ENCODE peak calls at places on chromosomes 16 and 17, in four cellular contexts. W is IMR-90, C is K562, V is GM12878. A is an unnamed sample. For H4K20me1, the result is how much of the 10 kb centered on the place peaks cover.

GRCh38 chr16:88062341-88062861 is 111.2 kb downstream of the BANP start:
- DNase-seq in W (peak), V (no peak), C (no peak), A (no peak)

GRCh38 chr16:59212492-59213024 is 478.4 kb upstream of the GOT2 start:
- DNase-seq in W (no peak), C (no peak), V (no peak), A (peak)

GRCh38 chr16:918741-919657 is 51.8 kb downstream of the LMF1 start:
- DNase-seq in C (no peak), V (no peak), W (no peak), A (no peak)

GRCh38 chr17:69870091-69870530 is 204.9 kb upstream of the KCNJ16 start:
- DNase-seq in W (peak), C (no peak), V (no peak), A (peak)

GRCh38 chr16:70685938-70686375 is at the start of gene MTSS2:
- DNase-seq in V (no peak), W (peak), C (peak), A (peak)

GRCh38 chr16:85424260-85425060 is 188.7 kb upstream of the GSE1 start:
- DNase-seq in C (no peak), V (no peak), W (no peak), A (no peak)

GRCh38 chr17:2195729-2196128 is 107.9 kb downstream of the SMG6 start:
- DNase-seq in V (peak), C (no peak), W (no peak), A (no peak)

GRCh38 chr17:73998246-73999220 is 204.9 kb upstream of the RPL38 start:
- DNase-seq in W (no peak), V (no peak), C (peak), A (no peak)

GRCh38 chr16:85465328-85466307 is 147.5 kb upstream of the GSE1 start:
- DNase-seq in C (no peak), W (peak), V (no peak), A (no peak)

GRCh38 chr17:31390748-31391495 is 553 bp upstream of the RAB11FIP4 start:
- DNase-seq in C (no peak), V (no peak), W (no peak), A (no peak)

GRCh38 chr16:23423496-23424049 is 29.4 kb downstream of the COG7 start:
- DNase-seq in W (peak), V (no peak), C (no peak), A (peak)

GRCh38 chr17:28551421-28552186 is 820 bp downstream of the UNC119 start:
- DNase-seq in W (no peak), C (peak), V (no peak), A (peak)

GRCh38 chr17:3893720-3894116 is 865 bp upstream of the CAMKK1 start:
- DNase-seq in C (no peak), V (no peak), W (no peak), A (no peak)

GRCh38 chr17:49963626-49964538 is 5.1 kb upstream of the DLX4 start:
- DNase-seq in C (no peak), W (no peak), V (no peak), A (no peak)

GRCh38 chr16:27918755-27919154 is 144.8 kb downstream of the GSG1L start:
- DNase-seq in W (peak), C (no peak), V (no peak), A (no peak)

GRCh38 chr16:81444448-81445121 is at the start of gene CMIP:
- DNase-seq in W (peak), C (peak), V (no peak), A (peak)

DNA sequence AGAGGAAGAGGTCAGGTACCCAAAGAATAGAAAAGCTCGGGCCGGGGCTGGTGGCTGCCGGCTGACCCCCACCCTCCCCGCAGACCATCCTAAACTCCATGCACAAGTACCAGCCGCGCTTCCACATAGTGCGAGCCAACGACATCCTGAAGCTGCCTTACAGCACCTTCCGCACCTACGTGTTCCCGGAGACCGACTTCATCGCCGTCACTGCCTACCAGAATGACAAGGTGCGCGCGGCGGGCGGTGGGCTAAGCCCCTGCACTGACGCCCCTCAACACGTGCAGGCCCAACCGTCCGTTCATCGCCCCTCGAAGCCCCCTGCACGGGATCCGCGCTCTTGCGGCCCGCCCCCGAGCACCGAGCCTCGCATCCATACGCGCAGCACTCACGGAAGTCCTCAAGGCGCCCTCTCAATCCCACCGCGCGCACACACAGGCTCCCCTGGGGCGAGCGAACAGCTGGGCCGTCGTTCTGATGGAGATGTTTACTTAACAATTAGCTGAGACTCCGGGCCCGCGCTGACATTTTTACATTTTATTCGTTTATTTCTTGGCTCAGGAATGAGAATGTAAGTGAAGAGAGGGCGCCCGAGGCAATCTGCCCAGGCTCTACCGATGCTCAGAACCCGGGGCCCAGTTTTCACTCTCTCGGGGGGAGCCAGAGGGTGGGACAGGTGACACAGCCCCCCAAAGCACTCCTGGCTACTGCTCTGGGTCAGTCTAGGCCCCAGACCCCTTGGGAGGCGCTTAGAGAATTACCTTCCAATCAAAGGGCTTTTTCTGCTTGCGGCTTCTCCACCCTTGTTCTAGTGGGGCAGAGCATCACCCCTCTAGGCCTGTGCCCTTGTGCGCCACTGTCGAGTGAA is 3.6 kb downstream of the TBX2 start:
- DNase-seq in V (no peak), C (no peak), W (peak), A (no peak)
- TF ChIP-seq FOS in V (no peak), C (no peak), W (no peak), A (no peak)

GRCh38 chr17:7002288-7003047 is 6.6 kb downstream of the ALOX12 start:
- DNase-seq in W (no peak), C (no peak), V (no peak), A (no peak)
- H4K20me1 ChIP-seq in W (under half), C (under half), V (under half), A (under half)

GRCh38 chr17:48544356-48545021 is 420 bp downstream of the HOXB2 start:
- DNase-seq in V (no peak), W (peak), C (peak), A (peak)
- TF ChIP-seq FOS in V (no peak), W (no peak), C (no peak), A (no peak)

DNA sequence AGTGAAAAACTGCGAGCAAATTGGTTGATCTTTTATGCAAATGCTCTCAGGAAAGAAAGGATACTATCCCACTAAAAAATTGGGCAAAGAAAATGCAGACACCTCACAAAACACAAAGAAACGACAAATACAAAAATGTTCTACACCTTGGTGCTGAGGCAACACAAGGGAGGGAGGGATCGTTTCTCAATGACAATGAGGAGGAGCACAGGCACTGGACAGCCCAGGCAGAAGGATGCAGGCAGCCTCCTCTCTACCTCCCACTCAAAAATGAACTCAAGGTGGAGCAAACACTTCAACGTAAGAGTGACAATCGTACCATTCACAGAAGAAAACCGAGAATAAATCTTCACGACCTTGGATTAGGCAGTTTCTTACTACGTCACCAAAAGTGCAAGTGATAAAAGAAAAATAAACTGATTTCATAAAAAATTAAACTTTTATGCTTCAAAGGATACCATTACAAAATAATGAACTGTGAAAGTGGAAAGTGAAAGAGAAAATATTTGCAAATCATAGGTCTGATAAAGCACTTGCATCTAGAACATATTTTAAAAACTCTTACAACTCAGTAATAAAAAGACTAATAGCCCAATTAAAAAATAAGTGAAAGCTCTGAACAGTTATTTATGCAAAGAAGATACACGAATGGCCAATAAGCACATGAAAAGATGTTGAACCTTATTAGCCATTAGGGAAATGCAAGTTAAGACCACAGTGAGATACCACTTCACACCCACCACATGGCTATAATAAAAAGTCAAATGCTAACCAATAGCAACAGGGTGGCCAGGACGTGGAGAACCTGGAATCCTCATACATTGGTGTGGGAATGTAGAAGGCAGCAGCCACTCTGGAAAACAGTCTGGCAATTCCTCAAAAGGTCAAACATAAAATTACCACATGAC is 80.8 kb upstream of the TRAP1 start:
- DNase-seq in C (peak), V (no peak), W (no peak), A (no peak)
- H4K20me1 ChIP-seq in C (under half), V (under half), W (half or more), A (under half)

DNA sequence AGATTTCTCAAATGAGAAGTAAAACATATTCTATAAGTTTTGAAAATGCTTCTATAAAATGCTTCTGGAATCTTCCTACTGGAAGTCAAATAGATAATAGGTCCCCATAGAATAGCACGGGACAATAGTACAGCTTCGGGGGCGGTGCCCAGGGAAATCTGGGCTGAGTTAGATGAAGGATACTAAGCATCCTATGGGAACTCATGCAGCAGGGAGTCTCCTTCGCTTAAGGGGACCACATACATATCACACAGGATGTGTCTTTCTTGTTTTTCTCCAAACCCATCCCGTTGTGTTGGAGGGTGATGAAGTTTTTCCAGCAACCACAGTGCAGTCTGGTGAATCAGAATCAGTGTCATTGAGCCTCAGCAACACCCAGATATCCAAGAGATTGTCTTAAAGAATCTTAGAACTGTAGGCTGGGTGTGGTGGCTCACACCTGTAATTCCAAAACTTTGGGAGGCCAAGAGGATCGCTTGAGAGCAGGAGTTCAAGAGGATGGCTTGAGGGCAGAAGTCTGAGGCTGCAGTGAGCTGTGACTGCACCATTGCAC is 84.2 kb downstream of the PITPNC1 start:
- DNase-seq in C (no peak), W (no peak), V (no peak), A (no peak)
- TF ChIP-seq FOS in C (no peak), W (no peak), V (no peak), A (no peak)